ENCODE peak calls at places on chromosomes 1 and 21, in four cellular contexts. C is upper lobe of right lung; L is kidney epithelial cell; Z is CD8-positive, alpha-beta T cell. O is an unnamed sample.

GRCh38 chr1:219312967-219313366 is 139.3 kb downstream of the LYPLAL1 start:
- DNase-seq in Z (no peak), L (peak; percentile 47), C (no peak), O (no peak)

GRCh38 chr1:67682659-67683197 is 2.3 kb upstream of the GADD45A start:
- DNase-seq in Z (no peak), C (no peak), L (peak; percentile 58), O (no peak)

GRCh38 chr1:244450597-244451538 is 841 bp downstream of the ADSS2 start:
- DNase-seq in Z (peak; percentile 58), L (no peak), C (peak; percentile 88), O (no peak)

GRCh38 chr1:6141601-6142000 is 38.5 kb downstream of the CHD5 start:
- DNase-seq in Z (no peak), L (no peak), C (no peak), O (no peak)

GRCh38 chr1:77783141-77783540 is 3.7 kb downstream of the MIGA1 start:
- DNase-seq in Z (no peak), C (no peak), L (no peak), O (no peak)

GRCh38 chr1:145871994-145872411 is 13.1 kb upstream of the PIAS3 start:
- DNase-seq in L (no peak), Z (peak; percentile 29), C (peak; percentile 74), O (no peak)

GRCh38 chr1:230205719-230206198 is 138.7 kb downstream of the GALNT2 start:
- DNase-seq in Z (no peak), C (no peak), L (no peak), O (no peak)

GRCh38 chr1:5717031-5717682 is 275.1 kb downstream of the NPHP4 start:
- DNase-seq in C (no peak), L (no peak), Z (no peak), O (no peak)

GRCh38 chr1:115713906-115714305 is 54.6 kb downstream of the CASQ2 start:
- DNase-seq in L (peak; percentile 9), C (no peak), Z (no peak), O (no peak)

GRCh38 chr1:218499021-218499691 is 154.0 kb downstream of the TGFB2 start:
- DNase-seq in C (no peak), L (peak; percentile 72), Z (no peak), O (no peak)

GRCh38 chr1:33306561-33307493 is 14.1 kb downstream of the A3GALT2 start:
- DNase-seq in C (peak; percentile 79), Z (no peak), L (no peak), O (no peak)

GRCh38 chr1:203628997-203629508 is 2.4 kb downstream of the ATP2B4 start:
- DNase-seq in L (no peak), Z (peak; percentile 18), C (no peak), O (no peak)

GRCh38 chr21:32726742-32727477 is 903 bp downstream of the SYNJ1 start:
- DNase-seq in Z (no peak), C (no peak), L (no peak), O (no peak)

GRCh38 chr1:67261646-67262045 is 46.0 kb upstream of the IL12RB2 start:
- DNase-seq in L (no peak), Z (peak; percentile 34), C (no peak), O (no peak)

GRCh38 chr1:180415985-180416633 is 86.3 kb downstream of the ACBD6 start:
- DNase-seq in C (no peak), L (no peak), Z (no peak), O (no peak)

GRCh38 chr1:238384381-238384780 is 493.7 kb upstream of the ZP4 start:
- DNase-seq in C (no peak), Z (no peak), L (no peak), O (no peak)

GRCh38 chr21:27532081-27532480 is 565.2 kb upstream of the ADAMTS5 start:
- DNase-seq in L (peak; percentile 66), Z (no peak), C (no peak), O (no peak)

GRCh38 chr1:86778510-86779218 is 74.3 kb downstream of the SH3GLB1 start:
- DNase-seq in Z (no peak), C (no peak), L (no peak), O (no peak)

GRCh38 chr21:25127811-25128210 is 479.5 kb downstream of the MRPL39 start:
- DNase-seq in Z (no peak), C (no peak), L (no peak), O (no peak)

GRCh38 chr1:172837816-172838680 is 179.1 kb downstream of the FASLG start:
- DNase-seq in L (no peak), Z (no peak), C (no peak), O (no peak)

GRCh38 chr1:59936358-59936821 is 9.8 kb upstream of the CYP2J2 start:
- DNase-seq in Z (no peak), L (no peak), C (no peak), O (no peak)

GRCh38 chr1:178633068-178633467 is 92.0 kb upstream of the RALGPS2 start:
- DNase-seq in Z (no peak), L (peak; percentile 69), C (no peak), O (no peak)

GRCh38 chr1:178646821-178647220 is 78.2 kb upstream of the RALGPS2 start:
- DNase-seq in Z (no peak), C (no peak), L (no peak), O (no peak)

GRCh38 chr1:227944931-227945890 is 2.5 kb downstream of the WNT9A start:
- DNase-seq in Z (no peak), L (no peak), C (peak; percentile 66), O (no peak)

GRCh38 chr1:58397187-58397820 is 149.2 kb downstream of the OMA1 start:
- DNase-seq in Z (no peak), L (peak; percentile 59), C (no peak), O (no peak)

GRCh38 chr1:87869563-87869962 is 540.9 kb downstream of the LMO4 start:
- DNase-seq in Z (no peak), L (peak; percentile 23), C (no peak), O (no peak)

GRCh38 chr1:226344441-226345120 is 35.6 kb upstream of the LIN9 start:
- DNase-seq in L (no peak), Z (no peak), C (peak; percentile 27), O (no peak)

GRCh38 chr1:44332505-44332904 is 22.6 kb downstream of the ERI3 start:
- DNase-seq in L (no peak), C (no peak), Z (no peak), O (no peak)

GRCh38 chr1:245735831-245736530 is 581.2 kb downstream of the KIF26B start:
- DNase-seq in Z (no peak), L (no peak), C (no peak), O (no peak)

GRCh38 chr1:24289937-24290595 is 29.1 kb upstream of the GRHL3 start:
- DNase-seq in C (peak; percentile 92), Z (no peak), L (no peak), O (no peak)

GRCh38 chr1:170959385-170959784 is 24.1 kb downstream of the MROH9 start:
- DNase-seq in C (no peak), Z (no peak), L (no peak), O (no peak)

GRCh38 chr1:74733616-74734484 is 898 bp downstream of the TYW3 start:
- DNase-seq in Z (peak; percentile 39), C (no peak), L (peak; percentile 56), O (no peak)

GRCh38 chr1:23263380-23263887 is 46.1 kb upstream of the HTR1D start:
- DNase-seq in L (no peak), Z (no peak), C (no peak), O (no peak)

GRCh38 chr1:229210844-229211243 is 60.1 kb upstream of the RAB4A start:
- DNase-seq in C (no peak), Z (no peak), L (no peak), O (no peak)

GRCh38 chr1:1361233-1361981 is 3.1 kb upstream of the MXRA8 start:
- DNase-seq in L (no peak), C (no peak), Z (no peak), O (no peak)

GRCh38 chr1:1361982-1362423 is 3.6 kb upstream of the MXRA8 start:
- DNase-seq in L (no peak), Z (no peak), C (no peak), O (no peak)

GRCh38 chr1:1365875-1366698 is 7.7 kb upstream of the MXRA8 start:
- DNase-seq in Z (no peak), C (no peak), L (no peak), O (no peak)

GRCh38 chr1:1366699-1367067 is 8.3 kb downstream of the AURKAIP1 start:
- DNase-seq in Z (no peak), L (no peak), C (no peak), O (no peak)

GRCh38 chr1:1364266-1364665 is 5.9 kb upstream of the MXRA8 start:
- DNase-seq in Z (no peak), L (no peak), C (no peak), O (no peak)
- H3K36me3 ChIP-seq in Z (no peaks in the 10 kb centered on the region), L (no peaks in the 10 kb centered on the region), C (no peaks in the 10 kb centered on the region), O (no peaks in the 10 kb centered on the region)

DNA sequence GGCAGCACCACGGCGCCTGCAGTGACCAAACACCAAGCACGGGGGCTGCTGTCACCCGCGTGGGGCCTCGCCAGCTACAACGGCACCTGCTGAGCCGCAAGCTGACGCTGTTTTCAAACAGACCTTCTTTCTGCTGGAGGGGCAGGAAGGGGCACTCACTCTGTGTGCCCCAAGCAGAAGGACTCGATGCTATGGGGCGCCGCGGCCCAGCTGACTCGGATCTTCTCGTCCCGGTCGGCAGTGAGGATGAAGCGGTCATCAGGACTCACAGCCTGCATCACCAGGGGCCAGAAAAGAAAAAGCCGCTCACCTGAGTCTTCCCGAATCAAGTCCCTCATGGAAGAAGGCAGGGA is 17.2 kb downstream of the WDR4 start:
- DNase-seq in Z (no peak), C (no peak), L (no peak), O (no peak)
- H3K36me3 ChIP-seq in Z (peaks cover 43% of the 10 kb centered on the region), C (peaks cover 60% of the 10 kb centered on the region), L (peaks cover 3% of the 10 kb centered on the region), O (peaks cover 22% of the 10 kb centered on the region)

GRCh38 chr1:236007781-236008180 is 57.1 kb downstream of the NID1 start:
- DNase-seq in L (no peak), C (no peak), Z (no peak), O (no peak)
- H3K36me3 ChIP-seq in L (no peaks in the 10 kb centered on the region), C (no peaks in the 10 kb centered on the region), Z (no peaks in the 10 kb centered on the region), O (no peaks in the 10 kb centered on the region)

GRCh38 chr1:153661111-153661708 is 2.7 kb downstream of the SNAPIN start:
- DNase-seq in C (peak; percentile 20), L (no peak), Z (no peak), O (no peak)
- H3K36me3 ChIP-seq in C (peaks cover 59% of the 10 kb centered on the region), L (peaks cover 1% of the 10 kb centered on the region), Z (peaks cover 48% of the 10 kb centered on the region), O (peaks cover 55% of the 10 kb centered on the region)

GRCh38 chr1:42780176-42780575 is 4.6 kb upstream of the TMEM269 start:
- DNase-seq in L (no peak), C (no peak), Z (no peak), O (no peak)
- H3K36me3 ChIP-seq in L (peaks cover 2% of the 10 kb centered on the region), C (peaks cover 39% of the 10 kb centered on the region), Z (peaks cover 20% of the 10 kb centered on the region), O (peaks cover 4% of the 10 kb centered on the region)

DNA sequence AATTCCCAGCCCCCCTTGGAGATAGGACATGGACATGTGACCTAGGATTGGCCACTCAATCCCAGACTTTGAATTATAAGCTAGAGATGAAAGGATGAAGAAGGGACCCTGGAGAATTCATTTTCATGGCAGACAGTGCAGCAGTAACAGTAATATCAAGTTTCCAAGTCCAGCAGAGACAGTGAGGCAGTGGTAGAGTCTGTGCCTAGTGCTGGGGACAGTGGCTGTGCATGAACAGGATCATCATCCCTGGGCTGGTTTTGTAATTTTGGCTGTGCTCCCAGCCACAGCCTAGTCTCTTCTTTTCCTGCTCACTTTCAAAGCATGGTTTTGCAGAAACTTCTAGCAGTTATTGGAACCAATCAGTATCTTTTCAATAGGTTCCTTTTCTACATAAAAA is 29.6 kb upstream of the CD84 start:
- DNase-seq in L (no peak), Z (no peak), C (no peak), O (no peak)
- H3K36me3 ChIP-seq in L (no peaks in the 10 kb centered on the region), Z (no peaks in the 10 kb centered on the region), C (no peaks in the 10 kb centered on the region), O (no peaks in the 10 kb centered on the region)

O was measured in esophagus squamous epithelium.